ENCODE peak calls at places on chromosomes 11 and 22, in five cellular contexts. P, F, J, Q and D are unnamed samples.

GRCh38 chr11:62392944-62393628 is 25.7 kb upstream of the SCGB1A1 start:
- DNase-seq in P (no peak), F (no peak), J (no peak), Q (no peak), D (no peak)

GRCh38 chr11:86760577-86760976 is 39.8 kb upstream of the PRSS23 start:
- DNase-seq in P (no peak), F (no peak), J (no peak), Q (no peak), D (no peak)

GRCh38 chr11:74641905-74642304 is 49.5 kb downstream of the POLD3 start:
- DNase-seq in P (no peak), F (no peak), J (no peak), Q (no peak), D (no peak)

GRCh38 chr22:37196539-37197450 is 8.7 kb upstream of the C1QTNF6 start:
- DNase-seq in P (peak), F (no peak), J (no peak), Q (no peak), D (peak)

GRCh38 chr11:1749787-1750351 is 526 bp downstream of the IFITM10 start:
- DNase-seq in P (no peak), F (no peak), J (peak), Q (no peak), D (peak)

GRCh38 chr11:110377451-110377850 is 52.3 kb upstream of the FDX1 start:
- DNase-seq in P (no peak), F (no peak), J (no peak), Q (no peak), D (no peak)

GRCh38 chr11:12547953-12548650 is 126.1 kb upstream of the TEAD1 start:
- DNase-seq in P (peak), F (no peak), J (peak), Q (no peak), D (no peak)

GRCh38 chr11:18371279-18371678 is 23.1 kb upstream of the LDHA start:
- DNase-seq in P (no peak), F (no peak), J (peak), Q (no peak), D (no peak)

GRCh38 chr11:128157423-128158298 is 429.7 kb downstream of the ETS1 start:
- DNase-seq in P (no peak), F (peak), J (no peak), Q (peak), D (peak)

GRCh38 chr11:76702378-76703128 is 32.0 kb upstream of the LRRC32 start:
- DNase-seq in P (no peak), F (no peak), J (no peak), Q (no peak), D (no peak)

GRCh38 chr22:49097966-49098365 is 729.7 kb downstream of the BRD1 start:
- DNase-seq in P (peak), F (no peak), J (no peak), Q (no peak), D (no peak)

GRCh38 chr11:12723410-12724297 is 49.4 kb downstream of the TEAD1 start:
- DNase-seq in P (no peak), F (peak), J (no peak), Q (no peak), D (peak)

GRCh38 chr22:44538071-44538470 is 40.0 kb upstream of the RTL6 start:
- DNase-seq in P (no peak), F (no peak), J (no peak), Q (no peak), D (no peak)

GRCh38 chr11:34798985-34799384 is 117.2 kb downstream of the APIP start:
- DNase-seq in P (no peak), F (peak), J (no peak), Q (no peak), D (no peak)

GRCh38 chr11:96098511-96099241 is 174.8 kb upstream of the MTMR2 start:
- DNase-seq in P (peak), F (no peak), J (no peak), Q (no peak), D (no peak)

GRCh38 chr11:74806267-74806666 is 57.6 kb downstream of the RNF169 start:
- DNase-seq in P (no peak), F (no peak), J (no peak), Q (no peak), D (no peak)

GRCh38 chr22:39110631-39111561 is 13.9 kb downstream of the APOBEC3H start:
- DNase-seq in P (no peak), F (peak), J (no peak), Q (peak), D (no peak)

GRCh38 chr11:13207665-13208594 is 69.7 kb upstream of the BMAL1 start:
- DNase-seq in P (peak), F (no peak), J (no peak), Q (peak), D (peak)

GRCh38 chr11:3021125-3021524 is 29.0 kb upstream of the NAP1L4 start:
- DNase-seq in P (no peak), F (peak), J (no peak), Q (peak), D (peak)

GRCh38 chr11:84157639-84158038 is 871.5 kb upstream of the CCDC90B start:
- DNase-seq in P (no peak), F (no peak), J (no peak), Q (no peak), D (no peak)

GRCh38 chr22:36116127-36116526 is 44.4 kb downstream of the APOL3 start:
- DNase-seq in P (no peak), F (no peak), J (no peak), Q (no peak), D (no peak)

GRCh38 chr11:33670250-33671011 is 30.2 kb downstream of the C11orf91 start:
- DNase-seq in P (no peak), F (no peak), J (peak), Q (no peak), D (no peak)

GRCh38 chr22:39773976-39774539 is 119.5 kb downstream of the ENTHD1 start:
- DNase-seq in P (no peak), F (no peak), J (no peak), Q (no peak), D (peak)

GRCh38 chr11:6576471-6577373 is 26.7 kb downstream of the RRP8 start:
- DNase-seq in P (peak), F (peak), J (peak), Q (peak), D (no peak)

GRCh38 chr11:110928373-110928772 is 216.1 kb upstream of the ARHGAP20 start:
- DNase-seq in P (no peak), F (peak), J (no peak), Q (no peak), D (no peak)

GRCh38 chr11:66187453-66187852 is 81.0 kb upstream of the RAB1B start:
- DNase-seq in P (no peak), F (no peak), J (no peak), Q (no peak), D (no peak)

GRCh38 chr11:48049036-48049435 is 68.7 kb downstream of the PTPRJ start:
- DNase-seq in P (no peak), F (no peak), J (no peak), Q (no peak), D (no peak)

GRCh38 chr11:2259897-2260451 is 10.4 kb downstream of the ASCL2 start:
- DNase-seq in P (no peak), F (no peak), J (peak), Q (no peak), D (no peak)

GRCh38 chr11:95831198-95831883 is 41.0 kb downstream of the CEP57 start:
- DNase-seq in P (no peak), F (no peak), J (no peak), Q (no peak), D (no peak)

GRCh38 chr22:34038801-34039200 is 118.5 kb upstream of the LARGE1 start:
- DNase-seq in P (no peak), F (no peak), J (no peak), Q (no peak), D (peak)

GRCh38 chr11:70027451-70027850 is 50.7 kb upstream of the ANO1 start:
- DNase-seq in P (no peak), F (no peak), J (peak), Q (no peak), D (no peak)

GRCh38 chr11:110712643-110713468 is 619 bp upstream of the ARHGAP20 start:
- DNase-seq in P (peak), F (no peak), J (peak), Q (peak), D (peak)

GRCh38 chr11:118226294-118226693 is 1.5 kb upstream of the JAML start:
- DNase-seq in P (peak), F (no peak), J (no peak), Q (peak), D (no peak)

GRCh38 chr11:19441752-19442553 is 201.2 kb upstream of the E2F8 start:
- DNase-seq in P (peak), F (no peak), J (no peak), Q (no peak), D (no peak)

GRCh38 chr11:74780277-74780870 is 31.7 kb downstream of the RNF169 start:
- DNase-seq in P (no peak), F (no peak), J (no peak), Q (no peak), D (no peak)

GRCh38 chr11:88779551-88779950 is 286.2 kb downstream of the GRM5 start:
- DNase-seq in P (no peak), F (no peak), J (no peak), Q (no peak), D (no peak)